ENCODE peak calls at places on chromosomes 13 and 19, in eight cellular contexts. P is posterior cingulate gyrus; V is NCI-H187; T is stimulated activated CD8-positive, alpha-beta memory T cell treated with anti-CD3 and anti-CD28 coated beads, Interleukin-12 subunit alpha, Interleukin-12 subunit beta, amount 100 ng/mL, for 4 hours; O is GM13976; J is activated T-cell treated with anti-CD3 and anti-CD28 coated beads, Interleukin-2, amount 50 U/mL, for 24 hours; C is NCI-H1436; M is GM04503. G is an unnamed sample.

GRCh38 chr19:37933965-37934364 is 27.0 kb downstream of the SIPA1L3 start:
- DNase-seq in P (no peak), V (no peak), T (no peak), O (no peak), J (no peak), C (no peak), M (peak), G (no peak)

GRCh38 chr13:111909971-111910671 is 156.8 kb upstream of the SOX1 start:
- DNase-seq in P (no peak), V (no peak), T (no peak), O (no peak), J (no peak), C (no peak), M (no peak), G (no peak)

GRCh38 chr13:30072818-30073186 is 222.4 kb upstream of the UBL3 start:
- DNase-seq in P (no peak), V (no peak), T (no peak), O (no peak), J (no peak), C (no peak), M (no peak), G (no peak)

GRCh38 chr19:23409392-23410048 is 14.2 kb upstream of the ZNF91 start:
- DNase-seq in P (no peak), V (no peak), T (no peak), O (no peak), J (no peak), C (no peak), M (no peak), G (no peak)

GRCh38 chr13:41842029-41842428 is 118.9 kb downstream of the VWA8 start:
- DNase-seq in P (no peak), V (no peak), T (no peak), O (no peak), J (no peak), C (no peak), M (no peak), G (no peak)

GRCh38 chr19:30450945-30451344 is 78.8 kb downstream of the ZNF536 start:
- DNase-seq in P (no peak), V (no peak), T (no peak), O (no peak), J (no peak), C (no peak), M (no peak), G (no peak)

GRCh38 chr13:99003851-99004471 is 26.1 kb upstream of the DOCK9 start:
- DNase-seq in P (no peak), V (no peak), T (no peak), O (no peak), J (no peak), C (peak), M (no peak), G (no peak)

GRCh38 chr19:30276312-30276884 is 95.8 kb upstream of the ZNF536 start:
- DNase-seq in P (no peak), V (no peak), T (no peak), O (no peak), J (no peak), C (no peak), M (no peak), G (no peak)

GRCh38 chr19:48415395-48415794 is 21.9 kb downstream of the GRIN2D start:
- DNase-seq in P (no peak), V (no peak), T (peak), O (peak), J (peak), C (peak), M (no peak), G (peak)

GRCh38 chr19:57240311-57241090 is at the start of gene ZNF805:
- DNase-seq in P (peak), V (peak), T (peak), O (peak), J (peak), C (peak), M (peak), G (peak)

GRCh38 chr13:43422061-43422460 is 364.7 kb downstream of the ENOX1 start:
- DNase-seq in P (no peak), V (no peak), T (no peak), O (no peak), J (no peak), C (no peak), M (no peak), G (no peak)

GRCh38 chr13:37127706-37128241 is 22.3 kb upstream of the CSNK1A1L start:
- DNase-seq in P (no peak), V (no peak), T (no peak), O (no peak), J (no peak), C (no peak), M (no peak), G (no peak)

GRCh38 chr19:13909430-13909829 is 3.4 kb downstream of the CC2D1A start:
- DNase-seq in P (no peak), V (no peak), T (no peak), O (no peak), J (no peak), C (no peak), M (no peak), G (no peak)

GRCh38 chr19:16062789-16063188 is 13.5 kb upstream of the TPM4 start:
- DNase-seq in P (no peak), V (no peak), T (no peak), O (peak), J (peak), C (no peak), M (no peak), G (peak)

GRCh38 chr19:18418725-18419194 is 438 bp upstream of the SSBP4 start:
- DNase-seq in P (no peak), V (no peak), T (peak), O (no peak), J (no peak), C (no peak), M (no peak), G (no peak)

GRCh38 chr13:33519561-33520479 is 234.3 kb upstream of the STARD13 start:
- DNase-seq in P (no peak), V (no peak), T (no peak), O (no peak), J (no peak), C (no peak), M (peak), G (no peak)

GRCh38 chr13:41966671-41967070 is 5.8 kb upstream of the VWA8 start:
- DNase-seq in P (no peak), V (no peak), T (no peak), O (no peak), J (no peak), C (no peak), M (no peak), G (no peak)

GRCh38 chr13:67736646-67737420 is 506.7 kb upstream of the PCDH9 start:
- DNase-seq in P (no peak), V (no peak), T (no peak), O (no peak), J (no peak), C (no peak), M (no peak), G (no peak)

GRCh38 chr13:19766637-19767036 is 16.1 kb downstream of the PSPC1 start:
- DNase-seq in P (no peak), V (no peak), T (no peak), O (no peak), J (no peak), C (no peak), M (no peak), G (no peak)

GRCh38 chr19:2477732-2478191 is 1.8 kb downstream of the GADD45B start:
- DNase-seq in P (no peak), V (no peak), T (no peak), O (peak), J (peak), C (no peak), M (no peak), G (peak)

GRCh38 chr19:49151339-49152217 is 3.6 kb downstream of the HRC start:
- DNase-seq in P (no peak), V (peak), T (no peak), O (peak), J (peak), C (peak), M (no peak), G (no peak)

GRCh38 chr19:6278740-6279619 is 795 bp downstream of the MLLT1 start:
- DNase-seq in P (no peak), V (no peak), T (no peak), O (peak), J (peak), C (no peak), M (no peak), G (peak)

GRCh38 chr13:41649659-41650058 is 192.3 kb downstream of the RGCC start:
- DNase-seq in P (no peak), V (no peak), T (no peak), O (no peak), J (no peak), C (no peak), M (no peak), G (no peak)

GRCh38 chr13:35512271-35512920 is 35.9 kb upstream of the MAB21L1 start:
- DNase-seq in P (no peak), V (no peak), T (no peak), O (no peak), J (no peak), C (no peak), M (peak), G (no peak)

GRCh38 chr19:8366121-8366581 is 2.2 kb downstream of the ANGPTL4 start:
- DNase-seq in P (no peak), V (no peak), T (no peak), O (peak), J (no peak), C (no peak), M (no peak), G (no peak)

GRCh38 chr13:35475131-35475959 is 1.1 kb downstream of the MAB21L1 start:
- DNase-seq in P (no peak), V (peak), T (no peak), O (no peak), J (no peak), C (no peak), M (no peak), G (no peak)

GRCh38 chr13:46274094-46274698 is 62.5 kb downstream of the LRRC63 start:
- DNase-seq in P (no peak), V (no peak), T (no peak), O (no peak), J (no peak), C (no peak), M (no peak), G (no peak)

GRCh38 chr19:47573076-47574026 is at the start of gene ZNF541:
- DNase-seq in P (peak), V (no peak), T (peak), O (no peak), J (peak), C (no peak), M (no peak), G (peak)

GRCh38 chr13:113880651-113881611 is 17.1 kb upstream of the GAS6 start:
- DNase-seq in P (no peak), V (no peak), T (no peak), O (no peak), J (no peak), C (no peak), M (no peak), G (peak)

GRCh38 chr19:34364830-34365462 is at the start of gene GPI:
- DNase-seq in P (peak), V (peak), T (peak), O (peak), J (peak), C (peak), M (no peak), G (peak)

GRCh38 chr19:21326169-21326568 is 3.0 kb downstream of the ZNF708 start:
- DNase-seq in P (no peak), V (no peak), T (no peak), O (no peak), J (no peak), C (no peak), M (no peak), G (no peak)

GRCh38 chr19:50835785-50836542 is 2.6 kb upstream of the KLK15 start:
- DNase-seq in P (peak), V (peak), T (peak), O (peak), J (peak), C (peak), M (no peak), G (peak)

GRCh38 chr19:52992109-52993004 is 21.4 kb upstream of the ERVV-1 start:
- DNase-seq in P (no peak), V (no peak), T (no peak), O (no peak), J (no peak), C (no peak), M (no peak), G (no peak)

GRCh38 chr13:33052446-33052845 is 36.2 kb downstream of the KL start:
- DNase-seq in P (no peak), V (no peak), T (no peak), O (no peak), J (no peak), C (no peak), M (peak), G (no peak)

GRCh38 chr13:50798923-50799322 is 44.6 kb downstream of the DLEU7 start:
- DNase-seq in P (no peak), V (no peak), T (no peak), O (no peak), J (no peak), C (no peak), M (no peak), G (no peak)

GRCh38 chr13:109393045-109393444 is 393.3 kb downstream of the IRS2 start:
- DNase-seq in P (no peak), V (no peak), T (no peak), O (no peak), J (no peak), C (no peak), M (no peak), G (no peak)

GRCh38 chr13:113729329-113730019 is 29.6 kb upstream of the TMEM255B start:
- DNase-seq in P (peak), V (no peak), T (no peak), O (no peak), J (no peak), C (no peak), M (no peak), G (no peak)

GRCh38 chr13:42524487-42525034 is 49.4 kb upstream of the TNFSF11 start:
- DNase-seq in P (no peak), V (no peak), T (no peak), O (no peak), J (no peak), C (no peak), M (no peak), G (no peak)

GRCh38 chr19:19223636-19224035 is 11.9 kb downstream of the NCAN start:
- DNase-seq in P (no peak), V (no peak), T (no peak), O (no peak), J (no peak), C (no peak), M (no peak), G (no peak)